ENCODE peak calls at places on chromosomes 16 and 17, in four cellular contexts. One of them, this sample, is unnamed.

GRCh38 chr17:80110927-80111701 is 9.7 kb downstream of the GAA start:
- DNase-seq in HCT116: no peak
- DNase-seq in A549: no peak
- DNase-seq in HepG2: no peak
- DNase-seq in this sample: no peak

GRCh38 chr16:87860553-87861299 is 8.6 kb downstream of the SLC7A5 start:
- DNase-seq in HCT116: no peak
- DNase-seq in A549: peak
- DNase-seq in HepG2: peak
- DNase-seq in this sample: peak

GRCh38 chr17:47358652-47359051 is 34.9 kb downstream of the EFCAB13 start:
- DNase-seq in HCT116: no peak
- DNase-seq in A549: no peak
- DNase-seq in HepG2: no peak
- DNase-seq in this sample: no peak

GRCh38 chr16:48542020-48542473 is 67.9 kb downstream of the N4BP1 start:
- DNase-seq in HCT116: no peak
- DNase-seq in A549: peak
- DNase-seq in HepG2: no peak
- DNase-seq in this sample: peak

GRCh38 chr16:56343661-56344517 is 81.5 kb downstream of the AMFR start:
- DNase-seq in HCT116: no peak
- DNase-seq in A549: no peak
- DNase-seq in HepG2: no peak
- DNase-seq in this sample: no peak

GRCh38 chr16:86632206-86632605 is 53.9 kb downstream of the FOXL1 start:
- DNase-seq in HCT116: no peak
- DNase-seq in A549: no peak
- DNase-seq in HepG2: no peak
- DNase-seq in this sample: no peak

GRCh38 chr16:88938933-88939813 is 37.8 kb downstream of the CBFA2T3 start:
- DNase-seq in HCT116: no peak
- DNase-seq in A549: no peak
- DNase-seq in HepG2: no peak
- DNase-seq in this sample: no peak

GRCh38 chr17:18217412-18218015 is 7.9 kb upstream of the LLGL1 start:
- DNase-seq in HCT116: peak
- DNase-seq in A549: peak
- DNase-seq in HepG2: peak
- DNase-seq in this sample: peak

GRCh38 chr16:84220851-84221250 is 19.0 kb downstream of the KCNG4 start:
- DNase-seq in HCT116: no peak
- DNase-seq in A549: no peak
- DNase-seq in HepG2: no peak
- DNase-seq in this sample: no peak

GRCh38 chr16:71807905-71808592 is 585 bp downstream of the AP1G1 start:
- DNase-seq in HCT116: no peak
- DNase-seq in A549: peak
- DNase-seq in HepG2: no peak
- DNase-seq in this sample: peak

GRCh38 chr17:53106886-53107285 is 715.8 kb upstream of the KIF2B start:
- DNase-seq in HCT116: no peak
- DNase-seq in A549: no peak
- DNase-seq in HepG2: no peak
- DNase-seq in this sample: no peak

GRCh38 chr17:75812096-75813001 is 27.7 kb downstream of the UNK start:
- DNase-seq in HCT116: no peak
- DNase-seq in A549: no peak
- DNase-seq in HepG2: no peak
- DNase-seq in this sample: no peak

GRCh38 chr17:57552114-57552601 is 192.9 kb downstream of the CCDC182 start:
- DNase-seq in HCT116: no peak
- DNase-seq in A549: no peak
- DNase-seq in HepG2: no peak
- DNase-seq in this sample: no peak

GRCh38 chr17:55577687-55578086 is 66.4 kb upstream of the SMIM36 start:
- DNase-seq in HCT116: no peak
- DNase-seq in A549: no peak
- DNase-seq in HepG2: no peak
- DNase-seq in this sample: no peak

GRCh38 chr16:49833055-49833454 is 22.9 kb downstream of the ZNF423 start:
- DNase-seq in HCT116: no peak
- DNase-seq in A549: no peak
- DNase-seq in HepG2: no peak
- DNase-seq in this sample: peak

GRCh38 chr16:10039220-10040096 is 142.8 kb downstream of the GRIN2A start:
- DNase-seq in HCT116: no peak
- DNase-seq in A549: peak
- DNase-seq in HepG2: no peak
- DNase-seq in this sample: no peak

GRCh38 chr16:80707686-80708085 is 96.7 kb downstream of the CDYL2 start:
- DNase-seq in HCT116: no peak
- DNase-seq in A549: no peak
- DNase-seq in HepG2: no peak
- DNase-seq in this sample: no peak

GRCh38 chr17:49360796-49361128 is 1.3 kb downstream of the ZNF652 start:
- DNase-seq in HCT116: no peak
- DNase-seq in A549: peak
- DNase-seq in HepG2: no peak
- DNase-seq in this sample: no peak

GRCh38 chr17:49362723-49363117 is 670 bp upstream of the ZNF652 start:
- DNase-seq in HCT116: no peak
- DNase-seq in A549: peak
- DNase-seq in HepG2: no peak
- DNase-seq in this sample: no peak

GRCh38 chr17:49361902-49362722 is at the start of gene ZNF652:
- DNase-seq in HCT116: peak
- DNase-seq in A549: peak
- DNase-seq in HepG2: peak
- DNase-seq in this sample: peak

GRCh38 chr17:49359990-49360795 is 1.9 kb downstream of the ZNF652 start:
- DNase-seq in HCT116: no peak
- DNase-seq in A549: no peak
- DNase-seq in HepG2: no peak
- DNase-seq in this sample: peak

DNA sequence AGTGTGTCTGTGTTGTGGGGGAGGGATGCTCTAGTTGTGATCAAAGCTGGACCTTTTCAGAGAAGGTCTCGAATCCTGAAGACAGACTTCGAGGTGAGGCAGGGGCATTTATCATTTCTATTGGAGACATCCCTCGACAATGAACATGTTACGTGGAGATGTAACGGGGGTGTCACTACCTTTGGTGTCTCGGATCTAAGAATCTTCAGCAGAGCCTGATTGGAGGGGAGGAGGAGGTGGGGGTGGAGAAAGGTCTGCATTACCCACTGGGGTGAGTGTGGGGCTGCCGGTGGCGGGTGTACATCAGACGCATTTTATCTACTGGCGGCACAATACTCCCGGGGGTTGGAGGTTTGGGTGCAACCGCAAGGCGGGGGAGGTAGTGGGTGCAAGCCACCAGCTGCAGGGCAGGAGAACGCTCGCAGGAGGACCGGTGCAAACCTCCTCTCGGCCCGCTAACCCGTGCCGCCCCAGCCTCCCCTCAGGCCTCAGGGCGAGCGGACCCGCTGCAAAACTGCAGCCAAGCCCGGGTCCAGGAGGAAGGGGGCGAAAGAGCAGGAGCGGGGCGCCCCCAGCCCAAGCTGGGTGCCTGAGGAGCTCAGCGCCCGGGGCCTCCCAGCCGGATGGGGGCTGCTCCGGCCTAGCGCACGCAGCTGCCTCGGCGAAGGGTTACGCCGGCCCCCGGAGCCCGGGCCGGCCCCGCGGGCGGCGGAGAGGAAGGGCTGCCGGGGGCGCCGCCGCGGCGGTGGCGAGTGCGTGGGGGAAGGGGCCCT is 735 bp downstream of the ZNF652 start:
- DNase-seq in HCT116: no peak
- DNase-seq in A549: peak
- DNase-seq in HepG2: peak
- DNase-seq in this sample: peak
- TF ChIP-seq MAX in HCT116: no peak
- TF ChIP-seq MAX in A549: peak
- TF ChIP-seq MAX in HepG2: no peak
- TF ChIP-seq MAX in this sample: no peak

GRCh38 chr16:27286446-27286845 is 17.9 kb upstream of the NSMCE1 start:
- DNase-seq in HCT116: no peak
- DNase-seq in A549: peak
- DNase-seq in HepG2: peak
- DNase-seq in this sample: peak
- H3K27ac ChIP-seq in HCT116: no peak
- H3K27ac ChIP-seq in A549: peak
- H3K27ac ChIP-seq in HepG2: no peak
- H3K27ac ChIP-seq in this sample: peak

GRCh38 chr16:27863377-27863776 is 200.1 kb downstream of the GSG1L start:
- DNase-seq in HCT116: no peak
- DNase-seq in A549: no peak
- DNase-seq in HepG2: no peak
- DNase-seq in this sample: no peak

GRCh38 chr16:27862953-27863352 is 200.6 kb downstream of the GSG1L start:
- DNase-seq in HCT116: no peak
- DNase-seq in A549: no peak
- DNase-seq in HepG2: no peak
- DNase-seq in this sample: no peak

GRCh38 chr16:27869411-27869810 is 194.1 kb downstream of the GSG1L start:
- DNase-seq in HCT116: no peak
- DNase-seq in A549: no peak
- DNase-seq in HepG2: no peak
- DNase-seq in this sample: no peak

GRCh38 chr16:27870116-27870798 is 193.3 kb downstream of the GSG1L start:
- DNase-seq in HCT116: no peak
- DNase-seq in A549: no peak
- DNase-seq in HepG2: no peak
- DNase-seq in this sample: no peak

DNA sequence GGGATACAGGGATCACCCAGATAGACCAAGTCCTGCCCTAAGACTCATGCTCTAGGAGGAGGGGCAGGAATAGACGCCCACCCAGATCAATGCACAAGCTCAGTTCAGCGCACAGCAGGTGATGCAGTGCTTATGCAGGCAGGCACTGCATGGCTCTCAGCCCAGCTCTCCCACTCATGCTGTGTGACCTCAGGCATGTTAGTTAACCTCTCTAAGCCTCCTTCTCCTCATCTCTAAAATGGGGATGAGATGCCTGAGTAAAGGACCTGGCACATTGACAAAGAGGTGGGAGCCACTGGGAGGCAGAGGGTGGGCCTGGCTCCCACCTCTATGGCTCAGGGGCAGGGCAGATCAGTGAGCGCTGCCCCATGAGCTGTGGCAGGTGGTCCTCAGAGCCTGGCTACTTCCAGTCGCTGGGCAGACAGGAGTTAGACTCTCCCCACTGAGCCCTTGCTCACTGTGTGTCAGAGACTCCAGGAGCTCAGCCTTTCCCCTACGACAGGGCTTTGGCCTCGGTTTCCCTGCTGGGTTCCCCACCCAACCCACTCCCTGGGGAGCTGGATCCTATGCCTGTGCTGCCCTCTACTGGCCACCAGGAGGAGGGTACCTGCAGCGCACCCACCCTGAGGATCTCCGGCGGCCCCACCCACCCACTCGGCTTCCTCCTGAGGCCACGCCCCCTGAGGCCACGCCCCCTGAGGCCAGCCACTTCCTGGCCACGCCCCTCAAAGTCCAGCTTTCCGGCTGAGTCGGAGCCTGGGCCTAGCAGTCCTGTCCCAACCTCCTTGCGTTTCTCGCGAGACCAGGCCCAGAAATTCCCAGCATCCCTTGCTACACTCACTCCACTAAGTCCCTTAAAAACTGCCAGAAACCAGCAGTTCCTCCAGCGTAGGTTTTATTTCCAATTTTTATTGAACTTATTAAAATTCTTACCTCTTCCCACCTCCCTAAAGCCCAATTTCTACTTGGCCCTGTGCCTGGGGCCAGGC is 196.1 kb downstream of the GSG1L start:
- DNase-seq in HCT116: peak
- DNase-seq in A549: peak
- DNase-seq in HepG2: peak
- DNase-seq in this sample: peak
- TF ChIP-seq MAX in HCT116: no peak
- TF ChIP-seq MAX in A549: no peak
- TF ChIP-seq MAX in HepG2: no peak
- TF ChIP-seq MAX in this sample: no peak

DNA sequence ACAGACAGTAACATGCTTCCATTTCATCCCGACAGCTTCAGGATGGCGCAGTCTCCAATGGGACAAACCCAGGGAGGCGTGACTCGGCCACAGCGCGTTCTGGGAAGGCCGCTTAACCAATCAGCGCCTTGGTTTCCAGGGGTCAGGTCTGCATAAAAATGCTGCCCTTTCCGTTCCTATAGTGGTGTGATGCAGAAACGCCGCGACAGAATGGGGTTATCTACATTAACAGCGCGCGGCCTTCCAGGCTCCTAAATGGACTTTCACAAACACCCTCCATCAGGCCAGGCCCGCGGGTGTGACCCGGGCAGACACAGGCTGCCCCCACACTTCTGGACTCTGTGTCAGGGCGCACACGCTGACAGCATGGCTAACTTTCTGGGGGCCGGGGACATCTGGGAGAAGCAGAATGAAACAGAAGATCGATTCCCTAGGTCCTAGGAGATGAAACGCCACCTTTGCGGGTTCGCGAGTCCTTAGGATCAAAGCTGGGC is 792 bp downstream of the TMEM231 start:
- DNase-seq in HCT116: peak
- DNase-seq in A549: peak
- DNase-seq in HepG2: peak
- DNase-seq in this sample: peak
- H3K27ac ChIP-seq in HCT116: peak
- H3K27ac ChIP-seq in A549: peak
- H3K27ac ChIP-seq in HepG2: no peak
- H3K27ac ChIP-seq in this sample: peak

GRCh38 chr16:70675851-70676513 is 9.9 kb downstream of the MTSS2 start:
- DNase-seq in HCT116: no peak
- DNase-seq in A549: no peak
- DNase-seq in HepG2: no peak
- DNase-seq in this sample: no peak
- TF ChIP-seq MAX in HCT116: no peak
- TF ChIP-seq MAX in A549: no peak
- TF ChIP-seq MAX in HepG2: no peak
- TF ChIP-seq MAX in this sample: no peak

GRCh38 chr16:11722468-11722808 is 20.2 kb downstream of the TXNDC11 start:
- DNase-seq in HCT116: no peak
- DNase-seq in A549: no peak
- DNase-seq in HepG2: no peak
- DNase-seq in this sample: no peak

GRCh38 chr16:11726008-11726407 is 16.6 kb downstream of the TXNDC11 start:
- DNase-seq in HCT116: no peak
- DNase-seq in A549: no peak
- DNase-seq in HepG2: no peak
- DNase-seq in this sample: no peak

GRCh38 chr16:11725457-11725856 is 17.2 kb downstream of the TXNDC11 start:
- DNase-seq in HCT116: no peak
- DNase-seq in A549: no peak
- DNase-seq in HepG2: no peak
- DNase-seq in this sample: no peak

GRCh38 chr16:11719171-11719570 is 23.5 kb downstream of the TXNDC11 start:
- DNase-seq in HCT116: no peak
- DNase-seq in A549: no peak
- DNase-seq in HepG2: peak
- DNase-seq in this sample: no peak

GRCh38 chr16:11721781-11722467 is 20.7 kb downstream of the TXNDC11 start:
- DNase-seq in HCT116: no peak
- DNase-seq in A549: no peak
- DNase-seq in HepG2: no peak
- DNase-seq in this sample: no peak
- H3K27ac ChIP-seq in HCT116: no peak
- H3K27ac ChIP-seq in A549: no peak
- H3K27ac ChIP-seq in HepG2: no peak
- H3K27ac ChIP-seq in this sample: no peak

GRCh38 chr17:43363926-43364285 is 34.9 kb upstream of the ARL4D start:
- DNase-seq in HCT116: no peak
- DNase-seq in A549: no peak
- DNase-seq in HepG2: no peak
- DNase-seq in this sample: no peak
- TF ChIP-seq MAX in HCT116: no peak
- TF ChIP-seq MAX in A549: no peak
- TF ChIP-seq MAX in HepG2: no peak
- TF ChIP-seq MAX in this sample: no peak

This sample was measured in endothelial cell of umbilical vein.